ENCODE peak calls at places on chromosomes 5 and 9, in six cellular contexts. C is D341Med; T is ACHN; D is frontal cortex; K is NCI-H510A treated with DMSO at 0.1 percent for 48 hours; P is stimulated activated CD8-positive, alpha-beta memory T cell treated with anti-CD3 and anti-CD28 coated beads, Interleukin-12 subunit alpha, Interleukin-12 subunit beta, amount 100 ng/mL, for 4 hours. S is an unnamed sample.

GRCh38 chr5:135391123-135391868 is 7.7 kb downstream of the MACROH2A1 start:
- DNase-seq in C (no peak), T (peak; percentile 44), D (no peak), K (no peak), P (no peak), S (no peak)

GRCh38 chr9:34642679-34643078 is 3.8 kb upstream of the GALT start:
- DNase-seq in C (no peak), T (no peak), D (no peak), K (no peak), P (no peak), S (no peak)

GRCh38 chr9:76868897-76869296 is 37.0 kb downstream of the PRUNE2 start:
- DNase-seq in C (peak; percentile 50), T (peak; percentile 23), D (no peak), K (peak; percentile 46), P (no peak), S (no peak)

GRCh38 chr9:77575785-77576184 is 72.3 kb downstream of the GNA14 start:
- DNase-seq in C (no peak), T (peak; percentile 42), D (no peak), K (no peak), P (no peak), S (peak; percentile 6)

GRCh38 chr9:111030492-111030891 is 7.8 kb downstream of the LPAR1 start:
- DNase-seq in C (no peak), T (no peak), D (no peak), K (no peak), P (no peak), S (no peak)

GRCh38 chr9:108033976-108034964 is 544.7 kb upstream of the KLF4 start:
- DNase-seq in C (no peak), T (no peak), D (peak; percentile 16), K (no peak), P (no peak), S (no peak)

GRCh38 chr5:66882592-66883227 is 286.5 kb downstream of the MAST4 start:
- DNase-seq in C (no peak), T (no peak), D (no peak), K (no peak), P (no peak), S (peak; percentile 11)

GRCh38 chr9:114172981-114173833 is 17.9 kb downstream of the COL27A1 start:
- DNase-seq in C (no peak), T (peak; percentile 42), D (no peak), K (no peak), P (no peak), S (no peak)

GRCh38 chr5:166992874-166993722 is 1298.3 kb upstream of the WWC1 start:
- DNase-seq in C (no peak), T (no peak), D (no peak), K (no peak), P (no peak), S (no peak)

GRCh38 chr9:33381231-33381791 is 21.1 kb downstream of the AQP7 start:
- DNase-seq in C (no peak), T (no peak), D (no peak), K (no peak), P (no peak), S (no peak)

GRCh38 chr5:19865336-19866087 is 122.5 kb downstream of the CDH18 start:
- DNase-seq in C (no peak), T (no peak), D (no peak), K (no peak), P (no peak), S (no peak)

GRCh38 chr9:135218331-135219225 is 131.1 kb downstream of the OLFM1 start:
- DNase-seq in C (no peak), T (no peak), D (no peak), K (no peak), P (no peak), S (no peak)

GRCh38 chr5:133244242-133244641 is 192.4 kb downstream of the HSPA4 start:
- DNase-seq in C (no peak), T (no peak), D (no peak), K (peak; percentile 50), P (no peak), S (no peak)

GRCh38 chr9:4939118-4939561 is 45.9 kb upstream of the JAK2 start:
- DNase-seq in C (no peak), T (no peak), D (no peak), K (no peak), P (no peak), S (peak; percentile 20)

GRCh38 chr5:120988970-120989369 is 524.9 kb downstream of the PRR16 start:
- DNase-seq in C (peak; percentile 4), T (no peak), D (no peak), K (no peak), P (no peak), S (no peak)

GRCh38 chr9:107492381-107492780 is 2.8 kb upstream of the KLF4 start:
- DNase-seq in C (no peak), T (no peak), D (no peak), K (no peak), P (no peak), S (no peak)

GRCh38 chr9:136207616-136208015 is 2.7 kb upstream of the LHX3 start:
- DNase-seq in C (peak; percentile 70), T (no peak), D (no peak), K (no peak), P (no peak), S (no peak)

GRCh38 chr5:50766462-50766861 is 100.0 kb downstream of the PARP8 start:
- DNase-seq in C (no peak), T (no peak), D (no peak), K (no peak), P (no peak), S (no peak)

GRCh38 chr9:125953314-125954019 is 206.3 kb downstream of the PBX3 start:
- DNase-seq in C (no peak), T (no peak), D (no peak), K (no peak), P (no peak), S (no peak)

GRCh38 chr9:726005-726404 is 115.5 kb upstream of the DMRT1 start:
- DNase-seq in C (no peak), T (no peak), D (no peak), K (no peak), P (no peak), S (no peak)

GRCh38 chr5:14265574-14265973 is 122.4 kb downstream of the TRIO start:
- DNase-seq in C (no peak), T (peak; percentile 96), D (no peak), K (no peak), P (no peak), S (no peak)

GRCh38 chr9:101458955-101459631 is 23.5 kb upstream of the ALDOB start:
- DNase-seq in C (peak; percentile 66), T (peak; percentile 81), D (peak; percentile 58), K (peak; percentile 78), P (no peak), S (peak; percentile 21)

GRCh38 chr5:157106668-157107461 is 2.0 kb downstream of the HAVCR2 start:
- DNase-seq in C (no peak), T (no peak), D (no peak), K (no peak), P (peak; percentile 17), S (peak; percentile 44)

GRCh38 chr5:115565233-115565632 is 20.7 kb upstream of the FEM1C start:
- DNase-seq in C (no peak), T (no peak), D (no peak), K (no peak), P (no peak), S (no peak)

GRCh38 chr9:109110326-109111014 is 9.3 kb downstream of the TMEM245 start:
- DNase-seq in C (no peak), T (peak; percentile 75), D (no peak), K (no peak), P (no peak), S (no peak)

GRCh38 chr5:52760695-52761366 is 26.9 kb upstream of the ITGA1 start:
- DNase-seq in C (no peak), T (no peak), D (no peak), K (no peak), P (no peak), S (peak; percentile 57)

GRCh38 chr5:171342362-171343111 is 33.5 kb downstream of the TLX3 start:
- DNase-seq in C (peak; percentile 67), T (peak; percentile 62), D (peak; percentile 44), K (peak; percentile 26), P (no peak), S (peak; percentile 53)

S was measured in activated CD4-positive, alpha-beta T cell treated with anti-CD3 and anti-CD28 coated beads for 48 hours.